ENCODE peak calls at places on chromosome 15, in five cellular contexts. L is fibroblast of lung, R is SK-N-SH, Q is astrocyte, J is neuronal stem cell. B is an unnamed sample.

GRCh38 chr15:71440479-71441071 is 325.3 kb downstream of the THSD4 start:
- DNase-seq in L (peak), R (peak), Q (peak), J (no peak), B (no peak)

GRCh38 chr15:64864080-64864479 is 22.4 kb downstream of the PLEKHO2 start:
- DNase-seq in L (no peak), R (no peak), Q (no peak), J (no peak), B (no peak)

GRCh38 chr15:60673918-60674558 is 195.1 kb upstream of the ICE2 start:
- DNase-seq in L (peak), R (peak), Q (peak), J (no peak), B (peak)

GRCh38 chr15:83098079-83098478 is 9.4 kb upstream of the TM6SF1 start:
- DNase-seq in L (no peak), R (no peak), Q (no peak), J (no peak), B (no peak)

GRCh38 chr15:67142142-67143092 is 77.0 kb downstream of the SMAD3 start:
- DNase-seq in L (no peak), R (peak), Q (peak), J (no peak), B (no peak)

GRCh38 chr15:76337739-76338554 is 1.4 kb downstream of the ISL2 start:
- DNase-seq in L (no peak), R (peak), Q (no peak), J (peak), B (no peak)

GRCh38 chr15:60994842-60995495 is 234.1 kb downstream of the RORA start:
- DNase-seq in L (no peak), R (no peak), Q (no peak), J (no peak), B (peak)

GRCh38 chr15:46450112-46450809 is 815.4 kb downstream of the SQOR start:
- DNase-seq in L (no peak), R (no peak), Q (no peak), J (no peak), B (no peak)

GRCh38 chr15:65980824-65981456 is 111.6 kb downstream of the RAB11A start:
- DNase-seq in L (peak), R (peak), Q (peak), J (peak), B (peak)

GRCh38 chr15:74858366-74858735 is 14.8 kb downstream of the SCAMP2 start:
- DNase-seq in L (no peak), R (no peak), Q (no peak), J (no peak), B (no peak)

GRCh38 chr15:85615930-85616329 is 178.8 kb downstream of the KLHL25 start:
- DNase-seq in L (peak), R (peak), Q (no peak), J (no peak), B (peak)

GRCh38 chr15:71054286-71054952 is 60.9 kb upstream of the THSD4 start:
- DNase-seq in L (peak), R (no peak), Q (no peak), J (no peak), B (no peak)

GRCh38 chr15:77860101-77860691 is 217.3 kb downstream of the TBC1D2B start:
- DNase-seq in L (no peak), R (no peak), Q (no peak), J (no peak), B (no peak)

GRCh38 chr15:77856718-77857346 is 220.7 kb downstream of the TBC1D2B start:
- DNase-seq in L (no peak), R (no peak), Q (no peak), J (no peak), B (no peak)

GRCh38 chr15:77857419-77857818 is 220.1 kb downstream of the TBC1D2B start:
- DNase-seq in L (no peak), R (no peak), Q (no peak), J (no peak), B (no peak)

GRCh38 chr15:77859491-77860060 is 217.9 kb downstream of the TBC1D2B start:
- DNase-seq in L (no peak), R (no peak), Q (no peak), J (no peak), B (peak)

DNA sequence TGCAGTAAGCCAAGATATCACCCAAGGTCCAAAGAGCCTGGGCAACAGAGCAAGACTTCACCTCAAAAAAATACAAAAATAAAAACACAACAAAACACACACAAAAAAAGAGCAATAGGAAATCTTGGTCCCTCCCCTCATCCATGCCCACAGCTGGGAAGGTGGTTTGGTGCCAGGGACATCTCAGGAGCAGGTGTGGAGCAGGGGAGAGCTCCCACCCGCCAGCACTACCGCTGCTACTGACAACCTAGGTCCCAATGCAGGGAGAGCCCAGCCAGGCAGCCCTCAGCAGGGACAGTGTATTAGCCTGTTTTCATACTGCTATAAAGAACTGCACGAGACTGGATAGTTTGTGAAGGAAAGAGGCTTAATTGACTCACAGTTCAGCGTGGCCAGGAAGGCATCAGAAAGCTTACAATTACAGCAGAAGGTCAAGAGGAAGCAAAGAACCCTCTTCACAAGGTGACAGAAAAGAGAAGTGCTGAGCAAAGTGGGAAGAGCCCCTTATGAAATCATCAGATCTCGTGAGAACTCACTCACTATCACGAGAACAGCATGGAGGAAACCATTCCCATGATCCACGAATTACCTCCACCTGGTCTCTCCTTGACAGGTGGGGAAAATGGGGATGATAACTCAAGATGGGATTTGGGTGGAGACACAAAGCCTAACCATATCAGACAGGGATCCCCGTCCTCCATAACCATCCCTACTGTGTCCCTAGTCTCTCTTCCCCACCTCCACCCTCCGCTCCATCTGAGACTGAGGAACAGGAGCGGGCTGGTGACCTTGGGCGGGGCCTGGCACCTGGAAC is 218.6 kb downstream of the TBC1D2B start:
- DNase-seq in L (no peak), R (no peak), Q (no peak), J (no peak), B (no peak)
- H3K9ac ChIP-seq in L (no peak), R (no peak), Q (no peak), J (no peak), B (no peak)

DNA sequence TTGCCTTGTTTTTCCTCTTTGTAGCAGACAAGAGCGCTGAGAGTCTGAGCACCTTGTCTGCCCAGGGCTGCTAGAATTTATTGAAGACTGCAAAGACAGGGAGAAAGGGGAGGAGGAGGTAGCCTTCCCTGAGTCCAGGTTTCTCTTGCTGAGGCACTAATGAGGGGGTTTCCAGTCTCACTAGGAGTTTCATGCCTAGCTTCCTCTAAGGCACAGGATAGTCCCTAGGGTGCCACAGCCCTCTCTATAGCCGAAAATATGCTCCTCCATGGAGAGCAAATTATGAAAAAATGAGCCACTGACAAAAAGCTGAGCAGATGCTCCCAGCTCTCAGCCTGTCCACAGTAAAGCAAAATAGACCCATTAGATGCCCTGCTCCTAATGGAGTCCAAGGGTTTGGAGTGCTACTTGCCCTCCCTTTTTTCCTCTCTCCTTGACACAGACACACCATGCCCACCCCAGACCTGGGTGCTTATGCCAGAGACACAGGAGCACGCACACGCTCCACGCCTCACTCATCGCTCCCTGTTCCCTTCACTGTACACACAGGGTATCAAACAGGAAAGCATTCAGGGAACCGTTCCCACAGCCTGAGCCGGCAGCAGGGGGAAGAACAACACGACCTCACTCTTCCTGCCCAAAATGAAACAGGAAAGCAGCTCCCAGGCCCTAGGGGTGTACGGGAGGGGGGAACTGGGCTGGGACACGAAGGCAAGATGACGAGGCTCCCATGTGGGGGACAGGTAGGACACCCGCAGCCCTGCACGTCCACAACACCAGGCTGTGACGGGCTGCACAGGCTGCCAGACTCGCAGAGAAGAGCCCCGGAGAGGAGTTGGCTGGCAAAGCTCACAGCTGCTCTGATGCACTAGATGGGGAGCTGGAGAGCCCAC is 11.0 kb downstream of the DLL4 start:
- DNase-seq in L (no peak), R (no peak), Q (no peak), J (no peak), B (no peak)
- H3K4me3 ChIP-seq in L (no peak), R (no peak), Q (no peak), J (peak), B (no peak)

GRCh38 chr15:62998262-62998909 is 44.2 kb upstream of the TPM1 start:
- DNase-seq in L (no peak), R (no peak), Q (no peak), J (no peak), B (no peak)

GRCh38 chr15:62999178-62999577 is 43.4 kb upstream of the TPM1 start:
- DNase-seq in L (no peak), R (no peak), Q (no peak), J (no peak), B (no peak)

GRCh38 chr15:62997441-62997840 is 45.1 kb upstream of the TPM1 start:
- DNase-seq in L (no peak), R (no peak), Q (no peak), J (no peak), B (no peak)

GRCh38 chr15:63000706-63001105 is 41.8 kb upstream of the TPM1 start:
- DNase-seq in L (no peak), R (peak), Q (no peak), J (no peak), B (no peak)

GRCh38 chr15:62999923-63000484 is 42.5 kb upstream of the TPM1 start:
- DNase-seq in L (no peak), R (peak), Q (no peak), J (peak), B (no peak)
- H3K9ac ChIP-seq in L (no peak), R (no peak), Q (no peak), J (no peak), B (no peak)

GRCh38 chr15:55916666-55917409 is 76.6 kb downstream of the NEDD4 start:
- DNase-seq in L (peak), R (no peak), Q (peak), J (no peak), B (no peak)

GRCh38 chr15:55915221-55915620 is 78.2 kb downstream of the NEDD4 start:
- DNase-seq in L (no peak), R (no peak), Q (peak), J (no peak), B (no peak)

GRCh38 chr15:55915876-55916567 is 77.4 kb downstream of the NEDD4 start:
- DNase-seq in L (peak), R (no peak), Q (peak), J (no peak), B (no peak)

GRCh38 chr15:55912982-55913381 is 80.4 kb downstream of the NEDD4 start:
- DNase-seq in L (no peak), R (no peak), Q (no peak), J (no peak), B (no peak)

GRCh38 chr15:55914446-55914845 is 79.0 kb downstream of the NEDD4 start:
- DNase-seq in L (peak), R (no peak), Q (peak), J (no peak), B (no peak)
- H3K4me3 ChIP-seq in L (peak), R (peak), Q (peak), J (no peak), B (no peak)

B was measured in colonic mucosa.